ENCODE peak calls at places on chromosomes 11 and 22, in five cellular contexts. H, R, P, T and D are unnamed samples.

GRCh38 chr11:46916669-46917108 is 1.7 kb downstream of the LRP4 start:
- DNase-seq in H (peak; percentile 66), R (peak; percentile 45), P (no peak), T (no peak), D (peak; percentile 33)

GRCh38 chr11:72591785-72592490 is 82.3 kb downstream of the PDE2A start:
- DNase-seq in H (no peak), R (no peak), P (no peak), T (peak; percentile 76), D (peak; percentile 76)

GRCh38 chr11:47551086-47551485 is 1.8 kb downstream of the CELF1 start:
- DNase-seq in H (peak; percentile 58), R (no peak), P (no peak), T (peak; percentile 47), D (no peak)

GRCh38 chr11:44812971-44813370 is 86.2 kb downstream of the TSPAN18 start:
- DNase-seq in H (no peak), R (no peak), P (no peak), T (no peak), D (no peak)

GRCh38 chr22:20479612-20480196 is 15.9 kb downstream of the KLHL22 start:
- DNase-seq in H (no peak), R (no peak), P (no peak), T (no peak), D (no peak)

GRCh38 chr11:43681543-43681942 is 1.0 kb downstream of the HSD17B12 start:
- DNase-seq in H (peak; percentile 40), R (no peak), P (no peak), T (no peak), D (no peak)

GRCh38 chr11:19552684-19553083 is 160.0 kb upstream of the NAV2 start:
- DNase-seq in H (no peak), R (no peak), P (no peak), T (no peak), D (no peak)

GRCh38 chr22:19431641-19432091 is at the start of gene HIRA:
- DNase-seq in H (peak; percentile 80), R (peak; percentile 67), P (peak; percentile 53), T (peak; percentile 89), D (peak; percentile 87)

GRCh38 chr11:79610678-79611077 is 169.8 kb upstream of the TENM4 start:
- DNase-seq in H (no peak), R (no peak), P (no peak), T (no peak), D (no peak)

GRCh38 chr22:50102946-50103345 is 13.1 kb downstream of the MOV10L1 start:
- DNase-seq in H (peak; percentile 12), R (no peak), P (peak; percentile 6), T (peak; percentile 11), D (no peak)

GRCh38 chr22:46958191-46958590 is 195.7 kb downstream of the TBC1D22A start:
- DNase-seq in H (no peak), R (no peak), P (no peak), T (no peak), D (no peak)

GRCh38 chr22:40215266-40215665 is 37.5 kb downstream of the TNRC6B start:
- DNase-seq in H (no peak), R (no peak), P (no peak), T (peak; percentile 29), D (peak; percentile 83)

GRCh38 chr11:12122083-12122482 is 11.7 kb downstream of the MICAL2 start:
- DNase-seq in H (peak; percentile 50), R (no peak), P (peak; percentile 48), T (no peak), D (no peak)

GRCh38 chr11:30573951-30574350 is 12.2 kb downstream of the MPPED2 start:
- DNase-seq in H (no peak), R (no peak), P (no peak), T (no peak), D (no peak)

GRCh38 chr22:35835998-35836691 is 118.5 kb downstream of the APOL5 start:
- DNase-seq in H (peak; percentile 75), R (peak; percentile 78), P (peak; percentile 68), T (no peak), D (no peak)

GRCh38 chr11:32297629-32298028 is 137.7 kb downstream of the WT1 start:
- DNase-seq in H (peak; percentile 44), R (peak; percentile 30), P (peak; percentile 31), T (peak; percentile 14), D (peak; percentile 85)

GRCh38 chr22:41178425-41178975 is 26.6 kb upstream of the L3MBTL2 start:
- DNase-seq in H (no peak), R (no peak), P (no peak), T (no peak), D (peak; percentile 12)

GRCh38 chr11:130315354-130315970 is 745 bp upstream of the ZBTB44 start:
- DNase-seq in H (no peak), R (no peak), P (no peak), T (peak; percentile 71), D (no peak)

GRCh38 chr11:70071996-70072395 is 6.1 kb upstream of the ANO1 start:
- DNase-seq in H (no peak), R (no peak), P (no peak), T (no peak), D (no peak)

GRCh38 chr22:50703726-50704509 is 31.3 kb downstream of the SHANK3 start:
- DNase-seq in H (no peak), R (no peak), P (no peak), T (no peak), D (no peak)

GRCh38 chr22:50713008-50713385 is 25.0 kb upstream of the ACR start:
- DNase-seq in H (no peak), R (no peak), P (no peak), T (no peak), D (no peak)

GRCh38 chr11:120147950-120148270 is 10.0 kb upstream of the TRIM29 start:
- DNase-seq in H (no peak), R (no peak), P (no peak), T (no peak), D (no peak)
- H3K27ac ChIP-seq in H (no peak overlapping the region), R (no peak overlapping the region), P (no peak overlapping the region), T (no peak overlapping the region), D (no peak overlapping the region)

DNA sequence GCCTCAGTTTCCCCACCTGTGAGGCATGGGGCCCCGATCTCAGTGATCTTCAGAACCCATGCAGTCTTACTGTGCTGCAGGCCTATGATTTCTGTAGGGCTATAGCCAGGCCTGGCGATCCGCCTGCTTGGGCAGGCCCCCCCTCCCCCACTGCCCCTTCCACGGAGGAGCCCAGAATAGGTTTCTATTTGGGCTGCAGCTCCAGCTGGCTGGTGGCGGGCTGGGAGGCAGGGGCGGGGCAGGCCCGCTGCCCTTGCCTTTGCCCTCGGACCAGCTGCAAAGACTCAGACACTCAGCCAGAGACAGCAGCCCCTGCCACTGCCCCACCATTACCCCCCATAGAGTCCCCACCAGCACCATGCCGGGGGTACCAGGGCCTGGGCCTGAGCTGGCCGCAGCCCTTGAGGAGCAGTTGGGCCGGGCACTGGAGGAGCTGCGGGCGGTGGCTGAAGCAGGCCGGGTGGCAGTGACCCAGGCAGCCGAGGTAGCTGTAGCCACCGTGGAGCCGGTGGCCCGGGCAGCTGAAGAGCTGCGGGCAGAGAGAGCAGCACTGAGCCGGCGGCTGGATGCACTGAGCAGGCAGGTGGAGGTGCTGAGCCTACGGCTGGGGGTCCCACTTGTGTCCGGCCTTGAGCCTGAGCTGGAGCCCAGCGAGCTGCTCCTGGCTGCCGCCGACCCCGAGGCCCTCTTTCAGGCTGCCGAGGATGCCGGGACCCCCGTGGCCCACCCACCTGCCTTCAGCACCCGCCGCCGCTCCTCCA is 12.2 kb downstream of the SMTN start:
- DNase-seq in H (no peak), R (no peak), P (no peak), T (no peak), D (no peak)
- H3K27ac ChIP-seq in H (no peak overlapping the region), R (no peak overlapping the region), P (no peak overlapping the region), T (no peak overlapping the region), D (peak overlapping the region; percentile 77)

GRCh38 chr22:30697975-30698374 is 3.3 kb downstream of the OSBP2 start:
- DNase-seq in H (no peak), R (no peak), P (no peak), T (no peak), D (no peak)

GRCh38 chr22:30694638-30695350 is at the start of gene OSBP2:
- DNase-seq in H (peak; percentile 9), R (no peak), P (no peak), T (peak; percentile 47), D (peak; percentile 66)

GRCh38 chr22:30695871-30696655 is 1.4 kb downstream of the OSBP2 start:
- DNase-seq in H (no peak), R (no peak), P (no peak), T (no peak), D (no peak)

GRCh38 chr22:30694171-30694637 is 470 bp upstream of the OSBP2 start:
- DNase-seq in H (peak; percentile 63), R (no peak), P (peak; percentile 29), T (peak; percentile 60), D (peak; percentile 30)

DNA sequence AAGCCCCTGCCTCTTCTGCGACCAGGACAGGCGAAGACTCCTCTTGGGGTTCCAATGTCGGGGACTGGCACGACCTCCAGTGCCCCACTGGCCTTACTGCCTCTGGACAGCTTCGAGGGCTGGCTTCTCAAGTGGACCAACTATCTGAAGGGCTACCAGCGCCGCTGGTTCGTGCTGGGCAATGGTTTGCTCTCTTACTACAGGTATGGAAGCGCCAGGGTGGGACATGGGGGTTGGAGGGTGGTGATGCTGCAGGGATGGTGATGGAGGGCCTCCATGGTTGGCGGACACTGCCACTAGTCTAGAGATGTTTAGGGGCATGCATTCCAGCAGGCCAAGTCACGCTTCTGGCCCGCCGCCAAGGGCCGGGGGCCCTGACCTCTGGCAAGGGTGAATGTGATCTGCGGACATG is 683 bp downstream of the OSBP2 start:
- DNase-seq in H (no peak), R (no peak), P (no peak), T (no peak), D (no peak)
- H3K27ac ChIP-seq in H (no peak overlapping the region), R (no peak overlapping the region), P (peak overlapping the region; percentile 48), T (no peak overlapping the region), D (peak overlapping the region; percentile 89)

DNA sequence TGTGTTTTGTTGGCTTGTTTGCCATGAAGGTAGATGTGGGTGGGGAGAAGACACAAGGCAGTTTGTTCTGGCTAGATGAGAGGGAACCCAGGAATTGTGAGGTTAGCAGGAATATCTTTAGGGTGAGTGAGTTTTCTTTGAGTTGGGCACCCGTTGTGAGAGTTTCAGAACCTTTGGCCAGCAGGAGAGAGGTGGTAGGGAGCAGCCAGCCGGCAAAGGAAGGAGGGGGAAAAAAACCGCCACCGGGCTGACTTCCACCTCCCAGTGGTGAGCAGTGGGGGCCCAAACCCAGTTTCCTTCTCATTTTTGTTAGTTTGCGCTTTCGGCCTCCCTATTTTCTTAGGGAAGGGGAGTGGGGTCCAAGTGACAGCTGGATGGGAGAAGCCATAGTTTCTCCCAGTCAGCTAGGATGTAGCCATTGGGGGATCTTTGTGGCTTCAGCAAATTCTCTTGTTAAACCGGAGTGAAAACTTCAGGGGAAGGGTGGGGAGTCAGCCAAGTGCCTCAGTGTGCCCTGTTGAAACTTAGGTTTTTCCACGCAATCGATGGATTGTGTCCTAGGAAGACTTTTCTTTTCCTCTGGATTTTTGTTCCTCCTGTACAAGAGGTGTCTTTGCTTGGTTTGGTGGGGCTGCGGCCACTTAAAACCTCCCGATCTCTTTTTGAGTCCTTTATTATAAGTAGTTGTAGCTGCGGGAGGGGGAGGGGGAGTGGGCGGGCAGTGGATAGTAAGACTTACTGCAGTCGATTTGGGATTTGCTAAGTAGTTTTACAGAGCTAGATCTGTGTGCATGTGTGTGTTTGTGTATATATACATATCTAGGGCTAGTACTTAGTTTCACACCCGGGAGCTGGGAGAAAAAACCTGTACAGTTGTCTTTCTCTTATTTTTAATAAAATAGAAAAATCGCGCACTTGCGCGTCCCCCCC is 1.1 kb upstream of the GCAT start:
- DNase-seq in H (peak; percentile 32), R (no peak), P (no peak), T (no peak), D (no peak)
- H3K27ac ChIP-seq in H (peak overlapping the region; percentile 1), R (no peak overlapping the region), P (peak overlapping the region; percentile 87), T (no peak overlapping the region), D (no peak overlapping the region)